ENCODE peak calls at places on chromosomes 3 and 15, in four cellular contexts. Q is CD8-positive, alpha-beta T cell; T is sigmoid colon; L is IMR-90. A is an unnamed sample.

GRCh38 chr15:38226867-38227266 is 25.8 kb upstream of the SPRED1 start:
- DNase-seq in Q (no peak), T (no peak), L (peak), A (peak)

GRCh38 chr3:155386306-155386705 is 92.8 kb upstream of the STRIT1 start:
- DNase-seq in Q (no peak), T (no peak), L (no peak), A (no peak)

GRCh38 chr3:194631696-194632095 is 1.5 kb downstream of the TMEM44 start:
- DNase-seq in Q (no peak), T (peak), L (no peak), A (no peak)

GRCh38 chr3:123883111-123883510 is 1.0 kb downstream of the MYLK start:
- DNase-seq in Q (no peak), T (no peak), L (no peak), A (no peak)

GRCh38 chr3:128187495-128187894 is 34.2 kb downstream of the EEFSEC start:
- DNase-seq in Q (no peak), T (no peak), L (no peak), A (no peak)

GRCh38 chr15:63920504-63921178 is 86.9 kb upstream of the HERC1 start:
- DNase-seq in Q (no peak), T (no peak), L (no peak), A (no peak)

GRCh38 chr15:33098082-33099058 is 96.1 kb downstream of the FMN1 start:
- DNase-seq in Q (no peak), T (no peak), L (peak), A (no peak)

GRCh38 chr3:69941439-69942176 is 57.9 kb upstream of the SAMMSON start:
- DNase-seq in Q (no peak), T (no peak), L (peak), A (no peak)

GRCh38 chr3:112327371-112327951 is 5.5 kb upstream of the CD200 start:
- DNase-seq in Q (no peak), T (no peak), L (peak), A (no peak)

GRCh38 chr15:56608140-56608778 is 125.0 kb downstream of the ZNF280D start:
- DNase-seq in Q (no peak), T (no peak), L (peak), A (no peak)

GRCh38 chr3:47780727-47781325 is 867 bp downstream of the SMARCC1 start:
- DNase-seq in Q (no peak), T (no peak), L (peak), A (no peak)

DNA sequence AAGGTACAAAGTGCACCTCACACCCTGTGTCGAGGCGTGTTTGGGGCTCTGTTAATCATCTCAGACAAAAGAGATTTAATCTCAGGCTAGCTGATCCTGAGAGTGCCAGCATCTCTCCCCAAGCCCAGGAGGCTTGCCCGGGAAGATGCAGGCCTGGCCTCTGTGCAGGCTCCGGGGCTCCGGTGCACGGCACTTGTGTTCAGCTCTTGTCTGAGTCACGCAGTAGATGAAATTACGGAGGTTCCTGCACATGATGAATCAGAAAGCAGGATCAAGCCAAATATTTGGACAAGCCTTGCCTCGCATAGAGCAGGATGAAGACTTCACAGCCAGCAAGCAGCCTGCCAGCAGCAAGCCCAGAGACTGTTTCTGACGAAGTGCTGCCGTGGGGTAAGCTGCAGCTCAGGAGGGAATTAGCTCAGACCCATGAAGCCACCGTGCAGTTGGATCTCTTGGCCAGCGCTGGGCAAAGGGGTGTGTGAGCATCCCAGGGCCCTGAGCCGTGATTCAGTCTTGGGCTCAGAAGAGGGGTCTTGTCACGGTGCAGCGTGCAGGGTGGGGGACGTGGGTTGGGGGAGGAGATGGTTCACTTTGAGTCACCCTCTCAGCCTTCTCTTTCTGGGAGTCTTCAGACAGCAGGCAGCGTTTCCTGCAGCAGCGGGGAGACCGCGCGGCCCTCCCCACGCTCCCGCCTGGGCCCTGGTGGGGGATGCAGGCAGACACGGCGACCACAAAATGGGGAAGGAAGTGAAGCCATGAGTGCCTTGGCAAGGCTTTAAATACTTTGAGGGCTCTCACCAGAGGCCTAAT is 89.2 kb upstream of the MEF2A start:
- DNase-seq in Q (peak), T (peak), L (peak), A (no peak)
- H3K27ac ChIP-seq in Q (no peak), T (peak), L (peak), A (peak)

DNA sequence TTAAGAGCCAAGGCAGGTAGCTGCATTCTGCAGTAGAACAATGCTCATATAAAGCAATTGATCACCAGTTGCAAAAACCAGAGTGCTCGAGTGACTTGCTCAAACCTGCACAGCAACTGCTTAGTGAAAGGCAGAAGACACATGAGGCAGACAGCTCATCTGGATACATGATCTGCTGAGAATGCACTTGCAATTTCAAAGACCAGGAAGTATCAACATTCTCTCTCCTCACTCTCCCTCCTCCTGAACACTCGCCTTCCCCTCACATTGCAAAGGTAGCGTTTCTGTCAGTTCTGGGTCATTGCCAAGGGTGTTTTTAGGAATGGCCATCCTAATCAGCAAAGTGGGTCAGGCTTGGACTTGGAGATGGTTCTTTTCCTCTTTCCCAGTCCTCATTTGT is 61.0 kb downstream of the BFSP2 start:
- DNase-seq in Q (no peak), T (no peak), L (peak), A (no peak)
- H3K27ac ChIP-seq in Q (no peak), T (no peak), L (no peak), A (no peak)

GRCh38 chr3:197545111-197545510 is 10.7 kb downstream of the BDH1 start:
- DNase-seq in Q (no peak), T (no peak), L (no peak), A (no peak)

GRCh38 chr3:197549261-197549885 is 6.4 kb downstream of the BDH1 start:
- DNase-seq in Q (no peak), T (no peak), L (no peak), A (no peak)

GRCh38 chr3:197547618-197548017 is 8.2 kb downstream of the BDH1 start:
- DNase-seq in Q (no peak), T (no peak), L (no peak), A (no peak)

GRCh38 chr3:197547206-197547605 is 8.6 kb downstream of the BDH1 start:
- DNase-seq in Q (no peak), T (no peak), L (no peak), A (no peak)

DNA sequence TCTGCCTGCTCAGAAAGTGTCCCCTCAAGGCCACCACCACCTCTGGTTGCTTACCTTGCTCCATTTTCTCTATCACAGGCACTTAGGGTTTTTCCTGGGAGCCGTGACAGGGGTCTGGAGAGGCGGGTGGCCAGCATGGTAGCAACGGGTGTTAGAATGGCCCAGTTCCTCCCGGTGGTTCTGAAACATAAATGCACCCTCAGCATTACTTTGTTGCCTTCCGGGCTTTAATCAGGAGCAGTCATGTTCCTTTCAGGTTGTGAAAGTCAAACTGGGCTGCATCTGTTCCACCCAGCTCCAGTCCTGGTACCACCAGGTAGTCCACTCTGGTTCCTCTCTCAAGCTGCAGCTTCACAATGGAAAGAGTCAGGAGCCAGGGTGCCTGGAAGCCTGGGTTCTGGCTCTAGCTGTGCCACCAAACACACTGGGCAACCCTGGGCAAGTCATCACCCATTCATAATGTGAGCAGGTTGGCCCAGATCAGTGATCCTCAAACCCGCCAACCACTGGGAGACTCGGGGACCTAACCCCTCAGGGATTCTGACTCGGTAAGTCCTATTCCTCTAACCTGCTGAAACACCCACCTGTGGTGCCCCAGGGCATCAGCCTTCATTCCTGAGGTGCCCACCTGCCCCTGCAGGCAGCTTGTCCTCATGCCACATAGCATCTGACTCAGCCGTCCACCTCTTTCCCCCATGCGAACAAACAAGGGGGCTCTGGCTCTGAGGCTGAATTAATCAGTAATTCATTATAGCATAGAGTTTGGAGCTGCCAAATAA is 9.3 kb downstream of the BDH1 start:
- DNase-seq in Q (no peak), T (no peak), L (no peak), A (no peak)
- H3K27ac ChIP-seq in Q (no peak), T (no peak), L (no peak), A (no peak)

GRCh38 chr3:13419356-13420050 is 619 bp downstream of the NUP210 start:
- DNase-seq in Q (peak), T (no peak), L (no peak), A (peak)
- H3K27ac ChIP-seq in Q (peak), T (peak), L (no peak), A (peak)

GRCh38 chr3:58988041-58988440 is 61.8 kb downstream of the CFAP20DC start:
- DNase-seq in Q (no peak), T (no peak), L (no peak), A (no peak)
- H3K27ac ChIP-seq in Q (no peak), T (no peak), L (no peak), A (no peak)

DNA sequence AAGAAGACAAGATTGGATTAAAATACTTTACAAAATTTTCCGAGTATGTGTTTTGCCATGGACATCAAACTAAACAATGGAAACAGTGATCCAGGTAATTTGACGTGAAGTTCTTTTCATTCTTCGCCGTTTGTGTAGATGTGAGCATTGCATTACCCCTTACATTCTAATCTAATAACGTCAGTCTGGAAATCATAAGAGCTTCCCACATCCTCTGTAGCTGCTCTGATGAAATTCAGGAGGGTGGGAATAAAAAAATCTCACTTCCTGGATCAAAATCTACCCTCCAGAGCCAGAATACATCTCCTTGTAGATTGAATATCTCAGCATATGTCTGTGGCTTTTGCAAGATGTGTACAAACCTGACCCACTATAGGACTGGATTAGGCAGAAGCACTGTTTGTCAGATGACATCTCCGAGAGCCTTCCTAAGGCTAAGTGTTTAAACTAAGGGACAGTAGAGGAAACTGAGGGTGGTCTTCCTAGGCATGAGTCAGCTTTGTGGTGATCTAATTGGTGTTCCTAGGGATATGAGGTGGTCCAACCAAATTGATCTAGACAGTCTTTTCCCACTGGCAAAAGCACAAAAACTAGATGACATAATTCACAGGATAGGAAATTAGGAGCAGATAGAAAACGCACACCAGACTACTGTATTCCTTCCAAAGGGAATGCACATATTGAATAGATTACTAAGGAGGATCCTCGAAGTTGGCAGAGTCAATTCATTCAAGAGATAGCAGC is 216.2 kb upstream of the LRTM1 start:
- DNase-seq in Q (no peak), T (no peak), L (peak), A (no peak)
- H3K27ac ChIP-seq in Q (no peak), T (no peak), L (no peak), A (no peak)

GRCh38 chr3:186599785-186600166 is 13.1 kb upstream of the AHSG start:
- DNase-seq in Q (no peak), T (no peak), L (no peak), A (no peak)
- H3K27ac ChIP-seq in Q (no peak), T (no peak), L (no peak), A (no peak)

GRCh38 chr3:10397879-10398278 is 77.0 kb upstream of the SEC13 start:
- DNase-seq in Q (no peak), T (no peak), L (no peak), A (no peak)
- H3K27ac ChIP-seq in Q (no peak), T (no peak), L (no peak), A (no peak)

GRCh38 chr3:151690645-151691044 is 43.1 kb upstream of the AADACL2 start:
- DNase-seq in Q (no peak), T (no peak), L (no peak), A (no peak)

GRCh38 chr3:151684104-151684503 is 49.6 kb upstream of the AADACL2 start:
- DNase-seq in Q (no peak), T (no peak), L (no peak), A (no peak)

GRCh38 chr3:151688571-151688970 is 45.2 kb upstream of the AADACL2 start:
- DNase-seq in Q (no peak), T (no peak), L (no peak), A (no peak)

DNA sequence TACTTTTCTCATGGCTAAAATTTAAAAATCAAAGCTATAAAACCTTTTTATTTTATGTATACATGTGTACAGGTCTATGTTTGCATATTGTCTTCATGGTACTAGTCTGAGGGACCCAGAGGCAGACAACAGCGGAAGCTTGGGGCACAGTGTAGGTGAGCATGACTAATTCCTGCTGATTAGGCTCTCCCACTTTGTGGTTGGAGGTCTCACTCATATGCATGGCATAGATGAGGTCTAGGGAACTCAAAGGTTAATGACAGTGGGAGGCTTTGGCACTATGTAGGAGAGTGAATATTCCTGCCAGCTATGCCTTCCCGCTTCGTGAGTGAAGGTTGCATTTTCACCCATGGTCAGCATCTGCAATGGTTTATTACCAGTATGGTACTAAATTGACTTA is 47.5 kb upstream of the AADACL2 start:
- DNase-seq in Q (no peak), T (no peak), L (no peak), A (no peak)
- H3K27ac ChIP-seq in Q (no peak), T (no peak), L (no peak), A (no peak)

DNA sequence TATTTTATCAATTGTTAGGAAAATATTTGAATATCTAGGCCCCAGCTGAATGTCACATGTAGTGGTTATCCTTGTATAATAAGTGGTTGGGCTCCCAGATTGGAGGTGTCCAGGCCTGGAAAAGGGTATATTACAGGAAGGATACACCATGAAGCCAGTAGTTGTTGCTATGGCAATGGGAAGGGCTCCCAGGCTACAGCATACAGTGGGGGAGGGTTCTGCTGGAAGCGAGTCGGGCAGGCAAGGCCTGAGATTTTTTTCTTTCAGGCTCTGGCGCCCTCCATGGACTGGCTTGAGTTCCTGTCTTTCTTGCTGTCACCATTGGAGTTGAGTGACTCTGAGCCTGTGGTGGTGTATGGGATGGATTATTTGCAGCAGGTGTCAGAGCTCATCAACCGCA is 8.9 kb downstream of the ECE2 start:
- DNase-seq in Q (no peak), T (no peak), L (peak), A (no peak)
- H3K27ac ChIP-seq in Q (no peak), T (no peak), L (no peak), A (no peak)

A was measured in caudate nucleus.